ENCODE peak calls at places on chromosomes 3 and 15, in four cellular contexts. I, S, M and H are unnamed samples.
A peak's percentile ranks its signal among the peaks of the same experiment; 100 is the strongest.

GRCh38 chr3:119294889-119295769 is 946 bp downstream of the ARHGAP31 start:
- DNase-seq in I (no peak), S (no peak), M (peak; percentile 35), H (peak; percentile 35)

GRCh38 chr15:55784284-55784683 is 41.3 kb upstream of the PRTG start:
- DNase-seq in I (no peak), S (no peak), M (no peak), H (no peak)

GRCh38 chr15:92393994-92394326 is 279 bp downstream of the ST8SIA2 start:
- DNase-seq in I (no peak), S (no peak), M (no peak), H (no peak)

GRCh38 chr3:54720604-54721003 is 207.3 kb downstream of the LRTM1 start:
- DNase-seq in I (no peak), S (no peak), M (no peak), H (no peak)

GRCh38 chr15:66070220-66070934 is 183.2 kb downstream of the MEGF11 start:
- DNase-seq in I (no peak), S (no peak), M (no peak), H (no peak)

GRCh38 chr3:62372621-62373041 is 719 bp downstream of the FEZF2 start:
- DNase-seq in I (no peak), S (no peak), M (no peak), H (no peak)

GRCh38 chr3:77871436-77871835 is 831.5 kb downstream of the ROBO2 start:
- DNase-seq in I (no peak), S (no peak), M (no peak), H (no peak)

GRCh38 chr15:74783808-74784175 is 1.9 kb downstream of the CSK start:
- DNase-seq in I (no peak), S (no peak), M (no peak), H (no peak)

GRCh38 chr3:115855911-115856310 is 232.6 kb downstream of the GAP43 start:
- DNase-seq in I (no peak), S (no peak), M (peak; percentile 6), H (peak; percentile 42)

GRCh38 chr3:159804726-159805410 is 183.8 kb upstream of the IL12A start:
- DNase-seq in I (peak; percentile 88), S (peak; percentile 75), M (peak; percentile 94), H (peak; percentile 89)

GRCh38 chr15:75178938-75179772 is 22.5 kb upstream of the C15orf39 start:
- DNase-seq in I (no peak), S (no peak), M (no peak), H (no peak)

GRCh38 chr3:126353694-126354321 is 3.4 kb downstream of the KLF15 start:
- DNase-seq in I (no peak), S (no peak), M (no peak), H (no peak)

GRCh38 chr15:56795400-56795983 is 62.2 kb upstream of the ZNF280D start:
- DNase-seq in I (no peak), S (no peak), M (no peak), H (no peak)

GRCh38 chr3:117103645-117104044 is 394.1 kb downstream of the TUSC7 start:
- DNase-seq in I (no peak), S (no peak), M (no peak), H (no peak)

GRCh38 chr3:191414732-191415131 is 46.2 kb upstream of the PYDC2 start:
- DNase-seq in I (no peak), S (no peak), M (no peak), H (no peak)

GRCh38 chr3:171056528-171056927 is 30.0 kb upstream of the SLC2A2 start:
- DNase-seq in I (no peak), S (no peak), M (peak; percentile 82), H (peak; percentile 10)

GRCh38 chr15:32029862-32030781 is at the start of gene CHRNA7:
- DNase-seq in I (peak; percentile 59), S (peak; percentile 44), M (peak; percentile 6), H (peak; percentile 76)

GRCh38 chr15:77905301-77905920 is 172.1 kb downstream of the TBC1D2B start:
- DNase-seq in I (no peak), S (no peak), M (no peak), H (no peak)